ENCODE peak calls at places on chromosome 14, in four cellular contexts. One of them, this sample, is unnamed.

GRCh38 chr14:104462651-104463630 is 116.6 kb upstream of the C14orf180 start:
- DNase-seq in GM12864: no peak
- DNase-seq in HCEC 1CT: no peak
- DNase-seq in NCI-H1694: no peak
- DNase-seq in this sample: no peak

GRCh38 chr14:24172871-24173281 is 996 bp downstream of the REC8 start:
- DNase-seq in GM12864: no peak
- DNase-seq in HCEC 1CT: no peak
- DNase-seq in NCI-H1694: no peak
- DNase-seq in this sample: no peak

GRCh38 chr14:75469164-75469563 is 41.3 kb downstream of the JDP2 start:
- DNase-seq in GM12864: no peak
- DNase-seq in HCEC 1CT: no peak
- DNase-seq in NCI-H1694: no peak
- DNase-seq in this sample: no peak

GRCh38 chr14:21749306-21749868 is 75.8 kb upstream of the OR4E1 start:
- DNase-seq in GM12864: no peak
- DNase-seq in HCEC 1CT: no peak
- DNase-seq in NCI-H1694: no peak
- DNase-seq in this sample: peak; percentile 55

GRCh38 chr14:90518075-90518940 is 121.5 kb downstream of the CALM1 start:
- DNase-seq in GM12864: no peak
- DNase-seq in HCEC 1CT: no peak
- DNase-seq in NCI-H1694: no peak
- DNase-seq in this sample: no peak

GRCh38 chr14:61153914-61154545 is 127.1 kb downstream of the TMEM30B start:
- DNase-seq in GM12864: no peak
- DNase-seq in HCEC 1CT: no peak
- DNase-seq in NCI-H1694: no peak
- DNase-seq in this sample: no peak

GRCh38 chr14:102437997-102438922 is 71.3 kb downstream of the ANKRD9 start:
- DNase-seq in GM12864: peak; percentile 54
- DNase-seq in HCEC 1CT: peak; percentile 79
- DNase-seq in NCI-H1694: peak; percentile 97
- DNase-seq in this sample: peak; percentile 26

GRCh38 chr14:36657409-36658090 is 4.1 kb upstream of the PAX9 start:
- DNase-seq in GM12864: no peak
- DNase-seq in HCEC 1CT: no peak
- DNase-seq in NCI-H1694: no peak
- DNase-seq in this sample: no peak

GRCh38 chr14:96741151-96741977 is 55.8 kb upstream of the VRK1 start:
- DNase-seq in GM12864: no peak
- DNase-seq in HCEC 1CT: peak; percentile 34
- DNase-seq in NCI-H1694: peak; percentile 60
- DNase-seq in this sample: peak; percentile 31

GRCh38 chr14:21995332-21995731 is 321.7 kb upstream of the OR4E1 start:
- DNase-seq in GM12864: no peak
- DNase-seq in HCEC 1CT: no peak
- DNase-seq in NCI-H1694: no peak
- DNase-seq in this sample: no peak

GRCh38 chr14:72863216-72864006 is 30.5 kb downstream of the DPF3 start:
- DNase-seq in GM12864: peak; percentile 34
- DNase-seq in HCEC 1CT: no peak
- DNase-seq in NCI-H1694: no peak
- DNase-seq in this sample: peak; percentile 61

GRCh38 chr14:104794641-104795467 is 694 bp downstream of the AKT1 start:
- DNase-seq in GM12864: no peak
- DNase-seq in HCEC 1CT: peak; percentile 32
- DNase-seq in NCI-H1694: no peak
- DNase-seq in this sample: peak; percentile 32

GRCh38 chr14:102591372-102591943 is 991 bp upstream of the RCOR1 start:
- DNase-seq in GM12864: no peak
- DNase-seq in HCEC 1CT: peak; percentile 17
- DNase-seq in NCI-H1694: peak; percentile 36
- DNase-seq in this sample: no peak

GRCh38 chr14:73269729-73270651 is 32.7 kb downstream of the PAPLN start:
- DNase-seq in GM12864: no peak
- DNase-seq in HCEC 1CT: no peak
- DNase-seq in NCI-H1694: no peak
- DNase-seq in this sample: no peak

GRCh38 chr14:47674148-47674545 is 1.3 kb downstream of the MDGA2 start:
- DNase-seq in GM12864: no peak
- DNase-seq in HCEC 1CT: no peak
- DNase-seq in NCI-H1694: no peak
- DNase-seq in this sample: no peak

GRCh38 chr14:95419569-95419968 is 96.9 kb downstream of the SYNE3 start:
- DNase-seq in GM12864: no peak
- DNase-seq in HCEC 1CT: no peak
- DNase-seq in NCI-H1694: no peak
- DNase-seq in this sample: no peak

GRCh38 chr14:40413146-40413545 is 980.9 kb upstream of the FBXO33 start:
- DNase-seq in GM12864: no peak
- DNase-seq in HCEC 1CT: no peak
- DNase-seq in NCI-H1694: no peak
- DNase-seq in this sample: no peak

GRCh38 chr14:74763803-74764531 is 851 bp downstream of the YLPM1 start:
- DNase-seq in GM12864: no peak
- DNase-seq in HCEC 1CT: no peak
- DNase-seq in NCI-H1694: no peak
- DNase-seq in this sample: no peak

GRCh38 chr14:33842299-33842698 is 108.6 kb downstream of the EGLN3 start:
- DNase-seq in GM12864: no peak
- DNase-seq in HCEC 1CT: no peak
- DNase-seq in NCI-H1694: no peak
- DNase-seq in this sample: no peak

GRCh38 chr14:61462566-61463195 is 141.3 kb downstream of the PRKCH start:
- DNase-seq in GM12864: no peak
- DNase-seq in HCEC 1CT: peak; percentile 93
- DNase-seq in NCI-H1694: peak; percentile 92
- DNase-seq in this sample: no peak

GRCh38 chr14:85280074-85280473 is 249.9 kb upstream of the FLRT2 start:
- DNase-seq in GM12864: no peak
- DNase-seq in HCEC 1CT: peak; percentile 45
- DNase-seq in NCI-H1694: no peak
- DNase-seq in this sample: no peak

GRCh38 chr14:33414041-33414440 is 475.4 kb downstream of the NPAS3 start:
- DNase-seq in GM12864: no peak
- DNase-seq in HCEC 1CT: no peak
- DNase-seq in NCI-H1694: no peak
- DNase-seq in this sample: no peak

GRCh38 chr14:61196792-61197191 is 84.3 kb downstream of the TMEM30B start:
- DNase-seq in GM12864: no peak
- DNase-seq in HCEC 1CT: peak; percentile 41
- DNase-seq in NCI-H1694: no peak
- DNase-seq in this sample: no peak

GRCh38 chr14:82704218-82704617 is 1170.6 kb upstream of the SEL1L start:
- DNase-seq in GM12864: no peak
- DNase-seq in HCEC 1CT: no peak
- DNase-seq in NCI-H1694: no peak
- DNase-seq in this sample: no peak

GRCh38 chr14:52801014-52801708 is 9.8 kb upstream of the GNPNAT1 start:
- DNase-seq in GM12864: no peak
- DNase-seq in HCEC 1CT: peak; percentile 87
- DNase-seq in NCI-H1694: no peak
- DNase-seq in this sample: no peak

GRCh38 chr14:76186318-76187027 is 34.8 kb downstream of the GPATCH2L start:
- DNase-seq in GM12864: no peak
- DNase-seq in HCEC 1CT: no peak
- DNase-seq in NCI-H1694: no peak
- DNase-seq in this sample: no peak

GRCh38 chr14:57182760-57183503 is 85.8 kb downstream of the EXOC5 start:
- DNase-seq in GM12864: no peak
- DNase-seq in HCEC 1CT: peak; percentile 28
- DNase-seq in NCI-H1694: peak; percentile 14
- DNase-seq in this sample: no peak

This sample was measured in MM.1S.